ENCODE peak calls at places on chromosome 13, in nine cellular contexts. M, U, Z, L, H, N, K, C and S are unnamed samples.
A peak's percentile ranks its signal among the peaks of the same experiment; 100 is the strongest.

GRCh38 chr13:72255908-72256307 is 388.9 kb upstream of the DACH1 start:
- DNase-seq in H (no peak), U (no peak), Z (no peak), N (no peak), M (no peak), L (peak; percentile 35), K (no peak), C (no peak), S (no peak)

GRCh38 chr13:103078145-103078544 is 11.9 kb upstream of the SLC10A2 start:
- DNase-seq in N (no peak), C (no peak), K (no peak), Z (no peak), L (no peak), M (no peak), H (no peak), U (no peak), S (no peak)

GRCh38 chr13:42981853-42982252 is 10.2 kb downstream of the EPSTI1 start:
- DNase-seq in Z (no peak), N (no peak), L (no peak), C (no peak), H (no peak), K (no peak), M (no peak), U (no peak), S (no peak)

GRCh38 chr13:74062933-74063332 is 71.3 kb downstream of the KLF12 start:
- DNase-seq in U (peak; percentile 72), L (peak; percentile 75), H (peak; percentile 80), Z (no peak), N (no peak), K (peak; percentile 70), C (no peak), M (peak; percentile 75), S (peak; percentile 53)

GRCh38 chr13:36124236-36124822 is 6.9 kb downstream of the DCLK1 start:
- DNase-seq in Z (peak; percentile 49), N (no peak), M (peak; percentile 37), L (peak; percentile 52), U (no peak), K (no peak), C (no peak), H (no peak), S (no peak)

GRCh38 chr13:23087884-23088283 is 92.9 kb upstream of the SGCG start:
- DNase-seq in K (no peak), N (no peak), Z (no peak), M (no peak), L (peak; percentile 4), U (no peak), H (peak; percentile 16), C (no peak), S (no peak)

GRCh38 chr13:52348983-52349780 is 56.8 kb downstream of the THSD1 start:
- DNase-seq in K (no peak), C (peak; percentile 52), L (peak; percentile 46), N (no peak), Z (peak; percentile 55), U (no peak), M (no peak), H (no peak), S (no peak)

GRCh38 chr13:51614350-51614786 is 30.1 kb downstream of the WDFY2 start:
- DNase-seq in Z (no peak), K (no peak), L (no peak), M (peak; percentile 62), U (peak; percentile 28), N (peak; percentile 19), C (no peak), H (peak; percentile 76), S (peak; percentile 36)

GRCh38 chr13:27455331-27455855 is 5.0 kb upstream of the MTIF3 start:
- DNase-seq in Z (no peak), C (no peak), L (no peak), K (no peak), N (no peak), H (peak; percentile 52), M (no peak), U (no peak), S (peak; percentile 44)

GRCh38 chr13:19860884-19861655 is 2.4 kb downstream of the ZMYM5 start:
- DNase-seq in H (peak; percentile 29), K (no peak), N (no peak), Z (no peak), M (no peak), C (no peak), L (peak; percentile 48), U (no peak), S (no peak)

GRCh38 chr13:19782049-19782726 is 557 bp downstream of the PSPC1 start:
- DNase-seq in M (peak; percentile 70), L (peak; percentile 36), N (peak; percentile 42), C (no peak), U (peak; percentile 47), Z (no peak), K (peak; percentile 50), H (peak; percentile 63), S (peak; percentile 73)

GRCh38 chr13:24661713-24662112 is 18.5 kb upstream of the ATP12A start:
- DNase-seq in C (no peak), M (no peak), U (no peak), H (peak; percentile 65), L (no peak), K (no peak), Z (no peak), N (no peak), S (no peak)

GRCh38 chr13:35512271-35512920 is 35.9 kb upstream of the MAB21L1 start:
- DNase-seq in C (no peak), H (no peak), M (peak; percentile 24), Z (peak; percentile 84), U (peak; percentile 45), N (no peak), K (no peak), L (peak; percentile 89), S (no peak)

GRCh38 chr13:95002968-95003813 is 290.8 kb upstream of the SOX21 start:
- DNase-seq in C (no peak), M (no peak), U (no peak), N (no peak), K (no peak), L (no peak), Z (no peak), H (no peak), S (no peak)
- H3K4me3 ChIP-seq in C (no peak overlapping the region), M (no peak overlapping the region), U (peak overlapping the region; percentile 34), N (no peak overlapping the region), K (peak overlapping the region; percentile 2), L (peak overlapping the region; percentile 55), Z (peak overlapping the region; percentile 21), H (no peak overlapping the region), S (no peak overlapping the region)

DNA sequence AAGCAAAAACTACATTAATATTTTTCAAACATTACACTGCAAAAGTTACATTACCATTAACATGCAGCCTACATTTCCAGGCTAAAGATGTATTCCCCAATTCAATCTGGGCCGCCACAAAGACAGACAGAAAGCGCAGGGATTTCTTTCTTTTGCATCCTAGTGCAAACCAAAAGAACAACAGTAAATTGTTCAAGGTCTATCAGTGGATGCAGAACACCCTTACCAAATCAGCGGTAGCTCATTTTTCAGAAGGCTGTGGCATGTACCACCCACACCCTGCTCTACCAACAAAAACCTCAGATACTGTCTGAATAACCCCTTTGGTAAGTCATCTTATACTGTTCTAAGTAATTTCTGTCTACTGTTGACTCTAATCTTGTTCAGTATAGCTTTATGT is 3.6 kb downstream of the TPT1 start:
- DNase-seq in K (no peak), C (no peak), L (no peak), H (no peak), U (no peak), Z (no peak), N (no peak), M (no peak), S (no peak)
- H3K36me3 ChIP-seq in K (peaks cover 57% of the 10 kb centered on the region), C (peaks cover 30% of the 10 kb centered on the region), L (peaks cover 59% of the 10 kb centered on the region), H (peaks cover 83% of the 10 kb centered on the region), U (peaks cover 8% of the 10 kb centered on the region), Z (peaks cover 22% of the 10 kb centered on the region), N (peaks cover 42% of the 10 kb centered on the region), M (peaks cover 69% of the 10 kb centered on the region), S (peaks cover 19% of the 10 kb centered on the region)

GRCh38 chr13:50203256-50204083 is 188.2 kb downstream of the KCNRG start:
- DNase-seq in N (no peak), L (no peak), C (no peak), K (no peak), U (no peak), M (no peak), H (no peak), Z (no peak), S (no peak)
- TF ChIP-seq CTCF in N (no peak), L (no peak), C (no peak), K (no peak), U (no peak), M (no peak), H (no peak), Z (no peak), S (no peak)

DNA sequence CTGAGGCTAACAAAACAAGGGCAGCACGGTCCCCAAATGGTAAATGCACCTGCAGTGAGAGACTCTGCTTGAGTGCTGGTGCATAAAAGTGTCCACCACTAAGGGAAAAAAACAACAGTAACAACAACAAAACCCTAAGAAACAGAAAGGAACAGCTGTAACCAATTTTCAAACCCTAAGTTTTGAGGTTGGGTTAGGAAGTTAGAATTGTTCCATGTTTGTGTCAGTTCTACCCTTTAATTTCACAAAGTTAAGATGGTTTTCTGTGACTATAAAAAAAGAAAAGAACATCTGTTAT is 234.8 kb downstream of the PCDH9 start:
- DNase-seq in C (no peak), L (no peak), H (peak; percentile 96), K (no peak), Z (no peak), M (no peak), U (no peak), N (no peak), S (no peak)
- H3K4me3 ChIP-seq in C (no peak overlapping the region), L (no peak overlapping the region), H (peak overlapping the region; percentile 49), K (no peak overlapping the region), Z (no peak overlapping the region), M (peak overlapping the region; percentile 52), U (no peak overlapping the region), N (no peak overlapping the region), S (no peak overlapping the region)

GRCh38 chr13:46146898-46147297 is 35.1 kb downstream of the LCP1 start:
- DNase-seq in U (no peak), H (no peak), N (no peak), L (peak; percentile 22), K (no peak), Z (no peak), M (no peak), C (no peak), S (no peak)
- H3K36me3 ChIP-seq in U (no peaks in the 10 kb centered on the region), H (peaks cover 97% of the 10 kb centered on the region), N (peaks cover 78% of the 10 kb centered on the region), L (no peaks in the 10 kb centered on the region), K (no peaks in the 10 kb centered on the region), Z (no peaks in the 10 kb centered on the region), M (no peaks in the 10 kb centered on the region), C (no peaks in the 10 kb centered on the region), S (peaks cover 32% of the 10 kb centered on the region)

GRCh38 chr13:59893261-59893660 is 270.5 kb downstream of the DIAPH3 start:
- DNase-seq in C (no peak), K (no peak), L (no peak), M (no peak), N (no peak), H (no peak), Z (no peak), U (no peak), S (no peak)

GRCh38 chr13:59888408-59888807 is 275.3 kb downstream of the DIAPH3 start:
- DNase-seq in M (no peak), K (no peak), L (no peak), N (no peak), H (no peak), U (no peak), C (no peak), Z (no peak), S (no peak)

GRCh38 chr13:59890064-59890463 is 273.7 kb downstream of the DIAPH3 start:
- DNase-seq in C (no peak), N (no peak), H (no peak), K (no peak), U (no peak), Z (no peak), M (no peak), L (no peak), S (no peak)

GRCh38 chr13:59891053-59891452 is 272.7 kb downstream of the DIAPH3 start:
- DNase-seq in N (no peak), C (no peak), L (no peak), Z (no peak), K (no peak), M (no peak), U (no peak), H (no peak), S (no peak)
- TF ChIP-seq CTCF in N (no peak), C (no peak), L (no peak), Z (no peak), K (no peak), M (no peak), U (no peak), H (no peak), S (no peak)